ENCODE peak calls at places on chromosomes 2 and 18, in six cellular contexts. U is breast epithelium, X is NCI-H187, V is amygdala, R is GM12891, Z is upper lobe of right lung. N is an unnamed sample.

GRCh38 chr18:51400721-51401120 is 203.2 kb upstream of the MEX3C start:
- DNase-seq in U (no peak), X (no peak), V (no peak), R (no peak), Z (no peak), N (no peak)

GRCh38 chr2:36270758-36271157 is 84.8 kb upstream of the CRIM1 start:
- DNase-seq in U (no peak), X (no peak), V (no peak), R (no peak), Z (no peak), N (no peak)

GRCh38 chr18:57925706-57926105 is 118.3 kb upstream of the NEDD4L start:
- DNase-seq in U (no peak), X (no peak), V (no peak), R (no peak), Z (no peak), N (no peak)

GRCh38 chr18:6660334-6660733 is 69.2 kb upstream of the ARHGAP28 start:
- DNase-seq in U (no peak), X (no peak), V (no peak), R (no peak), Z (no peak), N (no peak)

GRCh38 chr18:76658627-76659026 is 163.6 kb upstream of the ZNF516 start:
- DNase-seq in U (no peak), X (no peak), V (no peak), R (peak), Z (no peak), N (no peak)

GRCh38 chr2:168278424-168278888 is 31.1 kb upstream of the STK39 start:
- DNase-seq in U (no peak), X (no peak), V (no peak), R (no peak), Z (no peak), N (no peak)

GRCh38 chr2:40346535-40347354 is 105.1 kb downstream of the SLC8A1 start:
- DNase-seq in U (no peak), X (no peak), V (no peak), R (no peak), Z (no peak), N (no peak)

GRCh38 chr2:55029098-55029497 is 21.2 kb downstream of the RTN4 start:
- DNase-seq in U (no peak), X (no peak), V (no peak), R (no peak), Z (no peak), N (no peak)

GRCh38 chr2:129735576-129735975 is 243.9 kb upstream of the RAB6C start:
- DNase-seq in U (no peak), X (no peak), V (no peak), R (no peak), Z (no peak), N (peak)

GRCh38 chr2:98869272-98869641 is 66.8 kb downstream of the CRACDL start:
- DNase-seq in U (peak), X (peak), V (no peak), R (no peak), Z (peak), N (peak)

GRCh38 chr2:230793573-230794359 is 71.0 kb upstream of the ITM2C start:
- DNase-seq in U (no peak), X (no peak), V (peak), R (no peak), Z (no peak), N (peak)

GRCh38 chr2:176552456-176553135 is 283.4 kb downstream of the MTX2 start:
- DNase-seq in U (no peak), X (no peak), V (no peak), R (no peak), Z (no peak), N (no peak)

GRCh38 chr2:159892990-159893389 is 95.0 kb upstream of the CD302 start:
- DNase-seq in U (no peak), X (no peak), V (no peak), R (no peak), Z (no peak), N (no peak)

N was measured in suprapubic skin.